ENCODE peak calls at places on chromosomes 13 and 19, in seven cellular contexts. One of them, this sample, is unnamed.

GRCh38 chr13:38566526-38566925 is 120.4 kb upstream of the FREM2 start:
- DNase-seq in pancreas: no peak
- DNase-seq in aorta: no peak
- DNase-seq in upper lobe of right lung: no peak
- DNase-seq in left ventricle myocardium inferior: no peak
- DNase-seq in K562: no peak
- DNase-seq in prostate gland: no peak
- DNase-seq in this sample: no peak

GRCh38 chr13:73061478-73062275 is 2.9 kb downstream of the KLF5 start:
- DNase-seq in left ventricle myocardium inferior: no peak
- DNase-seq in aorta: no peak
- DNase-seq in pancreas: no peak
- DNase-seq in upper lobe of right lung: no peak
- DNase-seq in K562: no peak
- DNase-seq in prostate gland: peak
- DNase-seq in this sample: no peak

GRCh38 chr13:99275093-99275469 is 16.9 kb upstream of the GPR18 start:
- DNase-seq in prostate gland: no peak
- DNase-seq in pancreas: no peak
- DNase-seq in upper lobe of right lung: no peak
- DNase-seq in K562: no peak
- DNase-seq in left ventricle myocardium inferior: no peak
- DNase-seq in aorta: no peak
- DNase-seq in this sample: no peak

GRCh38 chr13:95870421-95870820 is 182.8 kb downstream of the UGGT2 start:
- DNase-seq in pancreas: no peak
- DNase-seq in K562: no peak
- DNase-seq in upper lobe of right lung: no peak
- DNase-seq in left ventricle myocardium inferior: no peak
- DNase-seq in aorta: no peak
- DNase-seq in prostate gland: no peak
- DNase-seq in this sample: no peak

GRCh38 chr13:109737606-109738005 is 48.8 kb downstream of the IRS2 start:
- DNase-seq in K562: no peak
- DNase-seq in aorta: no peak
- DNase-seq in left ventricle myocardium inferior: no peak
- DNase-seq in pancreas: no peak
- DNase-seq in prostate gland: no peak
- DNase-seq in upper lobe of right lung: no peak
- DNase-seq in this sample: no peak

GRCh38 chr19:41309225-41310030 is 544 bp upstream of the CCDC97 start:
- DNase-seq in K562: no peak
- DNase-seq in left ventricle myocardium inferior: no peak
- DNase-seq in pancreas: no peak
- DNase-seq in prostate gland: no peak
- DNase-seq in upper lobe of right lung: no peak
- DNase-seq in aorta: peak
- DNase-seq in this sample: peak

GRCh38 chr19:42021185-42021584 is 27.2 kb upstream of the ATP1A3 start:
- DNase-seq in aorta: no peak
- DNase-seq in pancreas: no peak
- DNase-seq in left ventricle myocardium inferior: no peak
- DNase-seq in prostate gland: no peak
- DNase-seq in upper lobe of right lung: no peak
- DNase-seq in K562: no peak
- DNase-seq in this sample: no peak

GRCh38 chr19:40601061-40601973 is at the start of gene LTBP4:
- DNase-seq in upper lobe of right lung: peak
- DNase-seq in K562: peak
- DNase-seq in prostate gland: no peak
- DNase-seq in aorta: peak
- DNase-seq in pancreas: peak
- DNase-seq in left ventricle myocardium inferior: peak
- DNase-seq in this sample: no peak

GRCh38 chr19:33293255-33294057 is 8.9 kb downstream of the CEBPA start:
- DNase-seq in upper lobe of right lung: peak
- DNase-seq in aorta: peak
- DNase-seq in prostate gland: peak
- DNase-seq in left ventricle myocardium inferior: no peak
- DNase-seq in K562: no peak
- DNase-seq in pancreas: no peak
- DNase-seq in this sample: no peak

GRCh38 chr13:77751513-77752456 is 54.3 kb downstream of the SLAIN1 start:
- DNase-seq in pancreas: no peak
- DNase-seq in prostate gland: no peak
- DNase-seq in K562: peak
- DNase-seq in upper lobe of right lung: no peak
- DNase-seq in left ventricle myocardium inferior: no peak
- DNase-seq in aorta: no peak
- DNase-seq in this sample: no peak

GRCh38 chr13:102729560-102730275 is 34.9 kb upstream of the METTL21C start:
- DNase-seq in prostate gland: no peak
- DNase-seq in upper lobe of right lung: no peak
- DNase-seq in K562: no peak
- DNase-seq in left ventricle myocardium inferior: no peak
- DNase-seq in pancreas: no peak
- DNase-seq in aorta: no peak
- DNase-seq in this sample: no peak

GRCh38 chr19:47309608-47310007 is at the start of gene C5AR1:
- DNase-seq in prostate gland: no peak
- DNase-seq in left ventricle myocardium inferior: peak
- DNase-seq in aorta: no peak
- DNase-seq in K562: no peak
- DNase-seq in upper lobe of right lung: peak
- DNase-seq in pancreas: no peak
- DNase-seq in this sample: peak

GRCh38 chr19:54138777-54139256 is 1.3 kb downstream of the CNOT3 start:
- DNase-seq in aorta: no peak
- DNase-seq in pancreas: no peak
- DNase-seq in prostate gland: no peak
- DNase-seq in upper lobe of right lung: no peak
- DNase-seq in K562: no peak
- DNase-seq in left ventricle myocardium inferior: no peak
- DNase-seq in this sample: no peak

GRCh38 chr19:30781519-30781918 is 409.3 kb downstream of the ZNF536 start:
- DNase-seq in aorta: no peak
- DNase-seq in K562: no peak
- DNase-seq in left ventricle myocardium inferior: peak
- DNase-seq in prostate gland: no peak
- DNase-seq in upper lobe of right lung: no peak
- DNase-seq in pancreas: no peak
- DNase-seq in this sample: no peak

GRCh38 chr13:38103851-38104250 is 234.3 kb upstream of the TRPC4 start:
- DNase-seq in upper lobe of right lung: no peak
- DNase-seq in prostate gland: no peak
- DNase-seq in K562: no peak
- DNase-seq in aorta: no peak
- DNase-seq in pancreas: no peak
- DNase-seq in left ventricle myocardium inferior: no peak
- DNase-seq in this sample: no peak

GRCh38 chr19:12603714-12604113 is 6.9 kb downstream of the ZNF490 start:
- DNase-seq in pancreas: no peak
- DNase-seq in K562: no peak
- DNase-seq in upper lobe of right lung: no peak
- DNase-seq in left ventricle myocardium inferior: no peak
- DNase-seq in prostate gland: no peak
- DNase-seq in aorta: no peak
- DNase-seq in this sample: no peak

GRCh38 chr19:19338082-19338481 is 17.5 kb downstream of the MAU2 start:
- DNase-seq in left ventricle myocardium inferior: no peak
- DNase-seq in pancreas: no peak
- DNase-seq in aorta: no peak
- DNase-seq in prostate gland: no peak
- DNase-seq in K562: no peak
- DNase-seq in upper lobe of right lung: no peak
- DNase-seq in this sample: no peak

GRCh38 chr13:45718063-45718462 is 15.9 kb downstream of the CBY2 start:
- DNase-seq in K562: peak
- DNase-seq in prostate gland: no peak
- DNase-seq in aorta: no peak
- DNase-seq in left ventricle myocardium inferior: no peak
- DNase-seq in pancreas: no peak
- DNase-seq in upper lobe of right lung: no peak
- DNase-seq in this sample: no peak

GRCh38 chr13:48644951-48645350 is 8.8 kb upstream of the CYSLTR2 start:
- DNase-seq in left ventricle myocardium inferior: no peak
- DNase-seq in prostate gland: no peak
- DNase-seq in K562: no peak
- DNase-seq in aorta: no peak
- DNase-seq in pancreas: no peak
- DNase-seq in upper lobe of right lung: no peak
- DNase-seq in this sample: no peak

GRCh38 chr13:47886314-47886713 is 114.8 kb downstream of the SUCLA2 start:
- DNase-seq in prostate gland: no peak
- DNase-seq in upper lobe of right lung: no peak
- DNase-seq in K562: no peak
- DNase-seq in pancreas: no peak
- DNase-seq in left ventricle myocardium inferior: no peak
- DNase-seq in aorta: no peak
- DNase-seq in this sample: no peak

GRCh38 chr19:1068111-1069001 is 1.4 kb downstream of the ARHGAP45 start:
- DNase-seq in prostate gland: no peak
- DNase-seq in pancreas: peak
- DNase-seq in K562: no peak
- DNase-seq in left ventricle myocardium inferior: peak
- DNase-seq in upper lobe of right lung: no peak
- DNase-seq in aorta: peak
- DNase-seq in this sample: peak

GRCh38 chr13:27043013-27043412 is 128.6 kb downstream of the USP12 start:
- DNase-seq in upper lobe of right lung: no peak
- DNase-seq in pancreas: no peak
- DNase-seq in K562: no peak
- DNase-seq in aorta: no peak
- DNase-seq in left ventricle myocardium inferior: no peak
- DNase-seq in prostate gland: no peak
- DNase-seq in this sample: peak

GRCh38 chr19:5445667-5446066 is 9.6 kb upstream of the ZNRF4 start:
- DNase-seq in prostate gland: no peak
- DNase-seq in upper lobe of right lung: no peak
- DNase-seq in aorta: no peak
- DNase-seq in K562: peak
- DNase-seq in left ventricle myocardium inferior: no peak
- DNase-seq in pancreas: no peak
- DNase-seq in this sample: no peak

GRCh38 chr13:64884976-64885375 is 2345.2 kb downstream of the PCDH9 start:
- DNase-seq in K562: no peak
- DNase-seq in upper lobe of right lung: no peak
- DNase-seq in aorta: no peak
- DNase-seq in prostate gland: no peak
- DNase-seq in pancreas: no peak
- DNase-seq in left ventricle myocardium inferior: no peak
- DNase-seq in this sample: no peak

GRCh38 chr19:32599736-32600157 is 18.8 kb downstream of the PDCD5 start:
- DNase-seq in pancreas: no peak
- DNase-seq in left ventricle myocardium inferior: no peak
- DNase-seq in K562: peak
- DNase-seq in prostate gland: peak
- DNase-seq in aorta: no peak
- DNase-seq in upper lobe of right lung: no peak
- DNase-seq in this sample: no peak

GRCh38 chr13:110015253-110015652 is 228.9 kb upstream of the IRS2 start:
- DNase-seq in upper lobe of right lung: no peak
- DNase-seq in pancreas: peak
- DNase-seq in left ventricle myocardium inferior: peak
- DNase-seq in K562: no peak
- DNase-seq in prostate gland: peak
- DNase-seq in aorta: no peak
- DNase-seq in this sample: no peak

GRCh38 chr19:35811317-35812219 is 1.1 kb downstream of the PRODH2 start:
- DNase-seq in pancreas: no peak
- DNase-seq in upper lobe of right lung: no peak
- DNase-seq in aorta: no peak
- DNase-seq in prostate gland: no peak
- DNase-seq in left ventricle myocardium inferior: no peak
- DNase-seq in K562: no peak
- DNase-seq in this sample: no peak

GRCh38 chr19:53977991-53978731 is 13.3 kb upstream of the CACNG6 start:
- DNase-seq in upper lobe of right lung: no peak
- DNase-seq in pancreas: no peak
- DNase-seq in aorta: peak
- DNase-seq in prostate gland: no peak
- DNase-seq in K562: peak
- DNase-seq in left ventricle myocardium inferior: peak
- DNase-seq in this sample: no peak

GRCh38 chr19:4067396-4068057 is 828 bp upstream of the ZBTB7A start:
- DNase-seq in K562: peak
- DNase-seq in prostate gland: no peak
- DNase-seq in upper lobe of right lung: peak
- DNase-seq in pancreas: peak
- DNase-seq in left ventricle myocardium inferior: no peak
- DNase-seq in aorta: peak
- DNase-seq in this sample: no peak
- H3K27ac ChIP-seq in K562: peak
- H3K27ac ChIP-seq in prostate gland: peak
- H3K27ac ChIP-seq in upper lobe of right lung: peak
- H3K27ac ChIP-seq in pancreas: peak
- H3K27ac ChIP-seq in left ventricle myocardium inferior: peak
- H3K27ac ChIP-seq in aorta: no peak
- H3K27ac ChIP-seq in this sample: peak

GRCh38 chr19:3178973-3179738 is 587 bp downstream of the S1PR4 start:
- DNase-seq in pancreas: peak
- DNase-seq in aorta: peak
- DNase-seq in K562: no peak
- DNase-seq in prostate gland: no peak
- DNase-seq in upper lobe of right lung: peak
- DNase-seq in left ventricle myocardium inferior: no peak
- DNase-seq in this sample: peak
- H3K27ac ChIP-seq in pancreas: no peak
- H3K27ac ChIP-seq in aorta: no peak
- H3K27ac ChIP-seq in K562: no peak
- H3K27ac ChIP-seq in prostate gland: no peak
- H3K27ac ChIP-seq in upper lobe of right lung: peak
- H3K27ac ChIP-seq in left ventricle myocardium inferior: peak
- H3K27ac ChIP-seq in this sample: peak

GRCh38 chr13:71242191-71242590 is 624.8 kb downstream of the DACH1 start:
- DNase-seq in aorta: no peak
- DNase-seq in K562: no peak
- DNase-seq in left ventricle myocardium inferior: peak
- DNase-seq in prostate gland: no peak
- DNase-seq in upper lobe of right lung: no peak
- DNase-seq in pancreas: no peak
- DNase-seq in this sample: no peak
- H3K27ac ChIP-seq in aorta: no peak
- H3K27ac ChIP-seq in K562: no peak
- H3K27ac ChIP-seq in left ventricle myocardium inferior: peak
- H3K27ac ChIP-seq in prostate gland: no peak
- H3K27ac ChIP-seq in upper lobe of right lung: no peak
- H3K27ac ChIP-seq in pancreas: no peak
- H3K27ac ChIP-seq in this sample: no peak

DNA sequence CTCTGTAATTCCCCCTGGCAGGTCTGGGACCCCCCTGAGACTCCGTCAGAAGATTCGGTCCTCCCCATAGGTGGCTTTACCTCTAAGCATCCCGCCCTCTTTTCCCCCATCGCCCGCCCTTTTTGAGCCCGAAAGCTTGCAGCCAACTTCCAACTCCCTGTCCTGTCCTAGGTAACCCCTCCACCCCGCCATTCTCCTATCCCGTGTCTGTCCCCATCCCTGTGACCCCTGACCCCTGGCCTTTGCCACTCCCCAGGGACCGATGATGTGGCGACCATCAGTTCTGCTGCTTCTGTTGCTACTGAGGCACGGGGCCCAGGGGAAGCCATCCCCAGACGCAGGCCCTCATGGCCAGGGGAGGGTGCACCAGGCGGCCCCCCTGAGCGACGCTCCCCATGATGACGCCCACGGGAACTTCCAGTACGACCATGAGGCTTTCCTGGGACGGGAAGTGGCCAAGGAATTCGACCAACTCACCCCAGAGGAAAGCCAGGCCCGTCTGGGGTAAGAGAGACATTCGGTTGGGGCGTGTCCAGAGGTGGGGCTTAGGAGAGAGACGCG is 488 bp downstream of the RCN3 start:
- DNase-seq in pancreas: no peak
- DNase-seq in K562: no peak
- DNase-seq in upper lobe of right lung: no peak
- DNase-seq in left ventricle myocardium inferior: no peak
- DNase-seq in prostate gland: no peak
- DNase-seq in aorta: peak
- DNase-seq in this sample: peak
- H3K27ac ChIP-seq in pancreas: no peak
- H3K27ac ChIP-seq in K562: no peak
- H3K27ac ChIP-seq in upper lobe of right lung: peak
- H3K27ac ChIP-seq in left ventricle myocardium inferior: peak
- H3K27ac ChIP-seq in prostate gland: no peak
- H3K27ac ChIP-seq in aorta: no peak
- H3K27ac ChIP-seq in this sample: peak